ENCODE peak calls at places on chromosomes 7 and 10, in seven cellular contexts. One of them, this sample, is unnamed.

GRCh38 chr7:128404826-128405344 is 4.9 kb downstream of the IMPDH1 start:
- DNase-seq in IMR-90: peak
- DNase-seq in mesenchymal stem cell: no peak
- DNase-seq in H9: no peak
- DNase-seq in neuronal stem cell: no peak
- DNase-seq in H1: no peak
- DNase-seq in trophoblast cell: peak
- DNase-seq in this sample: no peak

GRCh38 chr7:20201380-20201779 is 15.8 kb downstream of the MACC1 start:
- DNase-seq in IMR-90: no peak
- DNase-seq in mesenchymal stem cell: no peak
- DNase-seq in H9: peak
- DNase-seq in neuronal stem cell: no peak
- DNase-seq in H1: no peak
- DNase-seq in trophoblast cell: peak
- DNase-seq in this sample: peak

GRCh38 chr7:44967571-44968446 is 11.0 kb downstream of the MYO1G start:
- DNase-seq in IMR-90: no peak
- DNase-seq in mesenchymal stem cell: no peak
- DNase-seq in H9: peak
- DNase-seq in neuronal stem cell: no peak
- DNase-seq in H1: peak
- DNase-seq in trophoblast cell: peak
- DNase-seq in this sample: peak

GRCh38 chr10:45444976-45445898 is 71.2 kb downstream of the ALOX5 start:
- DNase-seq in IMR-90: no peak
- DNase-seq in mesenchymal stem cell: no peak
- DNase-seq in H9: no peak
- DNase-seq in neuronal stem cell: no peak
- DNase-seq in H1: peak
- DNase-seq in trophoblast cell: no peak
- DNase-seq in this sample: no peak

GRCh38 chr10:114301951-114302710 is 63.1 kb downstream of the VWA2 start:
- DNase-seq in IMR-90: no peak
- DNase-seq in mesenchymal stem cell: no peak
- DNase-seq in H9: no peak
- DNase-seq in neuronal stem cell: no peak
- DNase-seq in H1: no peak
- DNase-seq in trophoblast cell: no peak
- DNase-seq in this sample: no peak

GRCh38 chr10:63605568-63605967 is 84.4 kb downstream of the REEP3 start:
- DNase-seq in IMR-90: peak
- DNase-seq in mesenchymal stem cell: peak
- DNase-seq in H9: no peak
- DNase-seq in neuronal stem cell: no peak
- DNase-seq in H1: no peak
- DNase-seq in trophoblast cell: no peak
- DNase-seq in this sample: peak

GRCh38 chr10:69248117-69248730 is 28.1 kb downstream of the HKDC1 start:
- DNase-seq in IMR-90: no peak
- DNase-seq in mesenchymal stem cell: no peak
- DNase-seq in H9: no peak
- DNase-seq in neuronal stem cell: no peak
- DNase-seq in H1: no peak
- DNase-seq in trophoblast cell: no peak
- DNase-seq in this sample: no peak

GRCh38 chr10:20991526-20991925 is 94.4 kb upstream of the NEBL start:
- DNase-seq in IMR-90: no peak
- DNase-seq in mesenchymal stem cell: no peak
- DNase-seq in H9: no peak
- DNase-seq in neuronal stem cell: no peak
- DNase-seq in H1: no peak
- DNase-seq in trophoblast cell: no peak
- DNase-seq in this sample: no peak

GRCh38 chr10:132876131-132876860 is 66.1 kb downstream of the CFAP46 start:
- DNase-seq in IMR-90: no peak
- DNase-seq in mesenchymal stem cell: no peak
- DNase-seq in H9: no peak
- DNase-seq in neuronal stem cell: no peak
- DNase-seq in H1: no peak
- DNase-seq in trophoblast cell: no peak
- DNase-seq in this sample: no peak

GRCh38 chr10:121570316-121570715 is 27.9 kb downstream of the FGFR2 start:
- DNase-seq in IMR-90: no peak
- DNase-seq in mesenchymal stem cell: no peak
- DNase-seq in H9: no peak
- DNase-seq in neuronal stem cell: no peak
- DNase-seq in H1: no peak
- DNase-seq in trophoblast cell: no peak
- DNase-seq in this sample: no peak

GRCh38 chr7:82443044-82443800 is at the start of gene CACNA2D1:
- DNase-seq in IMR-90: no peak
- DNase-seq in mesenchymal stem cell: no peak
- DNase-seq in H9: peak
- DNase-seq in neuronal stem cell: peak
- DNase-seq in H1: peak
- DNase-seq in trophoblast cell: peak
- DNase-seq in this sample: peak

GRCh38 chr10:127619550-127619949 is 70.4 kb downstream of the NPS start:
- DNase-seq in IMR-90: no peak
- DNase-seq in mesenchymal stem cell: no peak
- DNase-seq in H9: no peak
- DNase-seq in neuronal stem cell: no peak
- DNase-seq in H1: no peak
- DNase-seq in trophoblast cell: no peak
- DNase-seq in this sample: no peak

GRCh38 chr7:132485600-132486594 is 90.4 kb downstream of the PLXNA4 start:
- DNase-seq in IMR-90: no peak
- DNase-seq in mesenchymal stem cell: no peak
- DNase-seq in H9: no peak
- DNase-seq in neuronal stem cell: no peak
- DNase-seq in H1: no peak
- DNase-seq in trophoblast cell: no peak
- DNase-seq in this sample: no peak

GRCh38 chr10:8331896-8332729 is 277.6 kb downstream of the GATA3 start:
- DNase-seq in IMR-90: peak
- DNase-seq in mesenchymal stem cell: peak
- DNase-seq in H9: peak
- DNase-seq in neuronal stem cell: peak
- DNase-seq in H1: peak
- DNase-seq in trophoblast cell: peak
- DNase-seq in this sample: peak

GRCh38 chr10:91220954-91221696 is 662 bp downstream of the PCGF5 start:
- DNase-seq in IMR-90: peak
- DNase-seq in mesenchymal stem cell: peak
- DNase-seq in H9: peak
- DNase-seq in neuronal stem cell: no peak
- DNase-seq in H1: no peak
- DNase-seq in trophoblast cell: peak
- DNase-seq in this sample: peak

GRCh38 chr10:9096288-9096687 is 1041.8 kb downstream of the GATA3 start:
- DNase-seq in IMR-90: no peak
- DNase-seq in mesenchymal stem cell: no peak
- DNase-seq in H9: no peak
- DNase-seq in neuronal stem cell: no peak
- DNase-seq in H1: no peak
- DNase-seq in trophoblast cell: no peak
- DNase-seq in this sample: no peak

GRCh38 chr7:121832347-121832746 is 40.6 kb upstream of the PTPRZ1 start:
- DNase-seq in IMR-90: no peak
- DNase-seq in mesenchymal stem cell: no peak
- DNase-seq in H9: no peak
- DNase-seq in neuronal stem cell: no peak
- DNase-seq in H1: no peak
- DNase-seq in trophoblast cell: no peak
- DNase-seq in this sample: no peak

GRCh38 chr10:46534828-46535524 is 21.5 kb downstream of the GPRIN2 start:
- DNase-seq in IMR-90: no peak
- DNase-seq in mesenchymal stem cell: no peak
- DNase-seq in H9: no peak
- DNase-seq in neuronal stem cell: no peak
- DNase-seq in H1: no peak
- DNase-seq in trophoblast cell: no peak
- DNase-seq in this sample: no peak

GRCh38 chr10:12050528-12050927 is 7.9 kb upstream of the UPF2 start:
- DNase-seq in IMR-90: no peak
- DNase-seq in mesenchymal stem cell: no peak
- DNase-seq in H9: no peak
- DNase-seq in neuronal stem cell: no peak
- DNase-seq in H1: no peak
- DNase-seq in trophoblast cell: no peak
- DNase-seq in this sample: no peak
- H3K27ac ChIP-seq in IMR-90: no peak
- H3K27ac ChIP-seq in mesenchymal stem cell: no peak
- H3K27ac ChIP-seq in H9: no peak
- H3K27ac ChIP-seq in neuronal stem cell: no peak
- H3K27ac ChIP-seq in H1: no peak
- H3K27ac ChIP-seq in trophoblast cell: no peak
- H3K27ac ChIP-seq in this sample: no peak

DNA sequence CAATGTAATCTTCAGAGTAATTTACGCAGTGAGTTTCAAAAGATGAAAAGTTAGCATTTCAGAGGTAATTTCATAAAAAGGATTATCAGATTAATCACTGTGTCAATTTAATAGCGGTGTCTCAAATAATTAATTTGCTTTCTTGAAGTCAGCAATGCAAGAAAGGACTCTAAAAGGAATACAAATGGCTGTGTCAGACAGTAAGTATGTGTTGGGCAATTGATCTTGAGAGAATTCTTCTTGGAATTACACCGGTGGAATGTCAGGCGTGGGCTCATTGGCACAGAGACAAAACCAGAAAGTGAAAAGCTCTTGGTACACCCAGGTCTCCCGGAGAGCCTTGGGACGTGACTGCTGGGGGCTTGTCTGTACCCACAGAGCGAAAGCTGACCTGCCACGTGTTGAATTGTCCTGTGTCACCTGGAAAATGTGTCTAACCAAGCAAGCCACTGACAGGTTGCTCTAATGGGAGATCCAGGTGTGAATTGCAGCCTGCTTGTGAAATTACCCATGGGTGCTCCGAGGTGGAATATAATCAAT is 60.5 kb downstream of the TMEM209 start:
- DNase-seq in IMR-90: peak
- DNase-seq in mesenchymal stem cell: peak
- DNase-seq in H9: no peak
- DNase-seq in neuronal stem cell: no peak
- DNase-seq in H1: peak
- DNase-seq in trophoblast cell: peak
- DNase-seq in this sample: no peak
- H2BK120ac ChIP-seq in IMR-90: peak
- H2BK120ac ChIP-seq in mesenchymal stem cell: no peak
- H2BK120ac ChIP-seq in H9: no peak
- H2BK120ac ChIP-seq in neuronal stem cell: no peak
- H2BK120ac ChIP-seq in H1: no peak
- H2BK120ac ChIP-seq in trophoblast cell: no peak
- H2BK120ac ChIP-seq in this sample: no peak

GRCh38 chr10:43846968-43847367 is 198.3 kb upstream of the ZNF32 start:
- DNase-seq in IMR-90: no peak
- DNase-seq in mesenchymal stem cell: no peak
- DNase-seq in H9: no peak
- DNase-seq in neuronal stem cell: no peak
- DNase-seq in H1: no peak
- DNase-seq in trophoblast cell: no peak
- DNase-seq in this sample: no peak
- H3K27ac ChIP-seq in IMR-90: no peak
- H3K27ac ChIP-seq in mesenchymal stem cell: no peak
- H3K27ac ChIP-seq in H9: no peak
- H3K27ac ChIP-seq in neuronal stem cell: no peak
- H3K27ac ChIP-seq in H1: no peak
- H3K27ac ChIP-seq in trophoblast cell: no peak
- H3K27ac ChIP-seq in this sample: no peak

GRCh38 chr10:117684211-117684610 is 141.7 kb downstream of the EMX2 start:
- DNase-seq in IMR-90: no peak
- DNase-seq in mesenchymal stem cell: no peak
- DNase-seq in H9: no peak
- DNase-seq in neuronal stem cell: no peak
- DNase-seq in H1: no peak
- DNase-seq in trophoblast cell: no peak
- DNase-seq in this sample: no peak
- H2BK120ac ChIP-seq in IMR-90: no peak
- H2BK120ac ChIP-seq in mesenchymal stem cell: no peak
- H2BK120ac ChIP-seq in H9: no peak
- H2BK120ac ChIP-seq in neuronal stem cell: no peak
- H2BK120ac ChIP-seq in H1: no peak
- H2BK120ac ChIP-seq in trophoblast cell: no peak
- H2BK120ac ChIP-seq in this sample: no peak

GRCh38 chr10:521844-522243 is 167.6 kb downstream of the DIP2C start:
- DNase-seq in IMR-90: no peak
- DNase-seq in mesenchymal stem cell: no peak
- DNase-seq in H9: no peak
- DNase-seq in neuronal stem cell: no peak
- DNase-seq in H1: no peak
- DNase-seq in trophoblast cell: peak
- DNase-seq in this sample: no peak
- H3K27ac ChIP-seq in IMR-90: no peak
- H3K27ac ChIP-seq in mesenchymal stem cell: no peak
- H3K27ac ChIP-seq in H9: no peak
- H3K27ac ChIP-seq in neuronal stem cell: no peak
- H3K27ac ChIP-seq in H1: no peak
- H3K27ac ChIP-seq in trophoblast cell: no peak
- H3K27ac ChIP-seq in this sample: no peak

GRCh38 chr7:64429232-64429631 is 115.5 kb downstream of the ZNF736 start:
- DNase-seq in IMR-90: no peak
- DNase-seq in mesenchymal stem cell: no peak
- DNase-seq in H9: no peak
- DNase-seq in neuronal stem cell: no peak
- DNase-seq in H1: no peak
- DNase-seq in trophoblast cell: no peak
- DNase-seq in this sample: no peak

GRCh38 chr7:64431838-64432237 is 118.1 kb downstream of the ZNF736 start:
- DNase-seq in IMR-90: no peak
- DNase-seq in mesenchymal stem cell: no peak
- DNase-seq in H9: no peak
- DNase-seq in neuronal stem cell: no peak
- DNase-seq in H1: no peak
- DNase-seq in trophoblast cell: no peak
- DNase-seq in this sample: no peak

GRCh38 chr7:64433590-64433989 is 119.8 kb downstream of the ZNF736 start:
- DNase-seq in IMR-90: no peak
- DNase-seq in mesenchymal stem cell: no peak
- DNase-seq in H9: no peak
- DNase-seq in neuronal stem cell: no peak
- DNase-seq in H1: no peak
- DNase-seq in trophoblast cell: no peak
- DNase-seq in this sample: no peak
- H2BK120ac ChIP-seq in IMR-90: no peak
- H2BK120ac ChIP-seq in mesenchymal stem cell: no peak
- H2BK120ac ChIP-seq in H9: no peak
- H2BK120ac ChIP-seq in neuronal stem cell: no peak
- H2BK120ac ChIP-seq in H1: no peak
- H2BK120ac ChIP-seq in trophoblast cell: no peak
- H2BK120ac ChIP-seq in this sample: no peak

DNA sequence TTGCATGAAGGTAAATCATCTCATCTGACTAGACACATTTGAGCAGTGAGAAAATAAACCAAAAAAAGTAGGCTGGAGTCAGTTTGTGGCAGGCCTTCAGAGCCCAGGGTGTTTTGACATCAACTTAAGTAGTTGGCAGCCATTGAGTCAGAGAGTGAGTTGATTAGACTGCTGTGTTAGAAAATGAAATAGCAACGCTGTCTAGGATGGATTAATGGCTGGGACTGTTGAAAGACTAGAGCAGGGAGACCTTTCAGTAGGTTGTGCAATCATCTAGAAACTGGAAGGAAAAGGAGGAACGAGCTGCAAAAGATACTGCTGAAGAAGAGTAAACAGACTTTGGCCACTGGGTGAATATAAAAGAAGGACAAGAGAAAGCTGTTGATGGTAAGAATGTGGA is 28.6 kb upstream of the TRIL start:
- DNase-seq in IMR-90: peak
- DNase-seq in mesenchymal stem cell: peak
- DNase-seq in H9: no peak
- DNase-seq in neuronal stem cell: no peak
- DNase-seq in H1: no peak
- DNase-seq in trophoblast cell: peak
- DNase-seq in this sample: no peak
- H3K27ac ChIP-seq in IMR-90: peak
- H3K27ac ChIP-seq in mesenchymal stem cell: no peak
- H3K27ac ChIP-seq in H9: no peak
- H3K27ac ChIP-seq in neuronal stem cell: no peak
- H3K27ac ChIP-seq in H1: no peak
- H3K27ac ChIP-seq in trophoblast cell: peak
- H3K27ac ChIP-seq in this sample: no peak

This sample was measured in mesendoderm.